ENCODE peak calls at places on chromosome 15, in seven cellular contexts. V, R, N, W, O, H and Q are unnamed samples.

GRCh38 chr15:27223166-27223565 is 252.2 kb downstream of the GABRG3 start:
- DNase-seq in V (no peak), R (no peak), N (no peak), W (no peak), O (no peak), H (no peak), Q (no peak)

GRCh38 chr15:61522375-61522774 is 293.3 kb upstream of the RORA start:
- DNase-seq in V (no peak), R (no peak), N (no peak), W (no peak), O (no peak), H (no peak), Q (no peak)

GRCh38 chr15:39919740-39920509 is at the start of gene GPR176:
- DNase-seq in V (no peak), R (no peak), N (peak; percentile 69), W (no peak), O (peak; percentile 22), H (peak; percentile 87), Q (no peak)

GRCh38 chr15:49460411-49460941 is 37.4 kb downstream of the FGF7 start:
- DNase-seq in V (no peak), R (no peak), N (no peak), W (no peak), O (no peak), H (peak; percentile 4), Q (no peak)

GRCh38 chr15:75138016-75138999 is 63.4 kb upstream of the C15orf39 start:
- DNase-seq in V (no peak), R (no peak), N (no peak), W (no peak), O (no peak), H (no peak), Q (no peak)

GRCh38 chr15:90413411-90414379 is 25.7 kb downstream of the IQGAP1 start:
- DNase-seq in V (no peak), R (no peak), N (no peak), W (no peak), O (no peak), H (no peak), Q (no peak)

GRCh38 chr15:63503739-63504246 is 600 bp upstream of the USP3 start:
- DNase-seq in V (peak; percentile 69), R (peak; percentile 69), N (peak; percentile 86), W (peak; percentile 75), O (peak; percentile 77), H (peak; percentile 44), Q (no peak)

GRCh38 chr15:98903377-98904018 is 104.1 kb downstream of the PGPEP1L start:
- DNase-seq in V (no peak), R (no peak), N (no peak), W (no peak), O (no peak), H (no peak), Q (no peak)

GRCh38 chr15:62894322-62895085 is 148.0 kb upstream of the TPM1 start:
- DNase-seq in V (no peak), R (no peak), N (no peak), W (no peak), O (no peak), H (no peak), Q (no peak)

GRCh38 chr15:74790080-74790916 is 8.4 kb downstream of the CSK start:
- DNase-seq in V (peak; percentile 61), R (no peak), N (peak; percentile 82), W (no peak), O (peak; percentile 68), H (peak; percentile 87), Q (no peak)

GRCh38 chr15:61832223-61832622 is 228.0 kb downstream of the VPS13C start:
- DNase-seq in V (no peak), R (no peak), N (no peak), W (no peak), O (no peak), H (no peak), Q (no peak)

GRCh38 chr15:66565731-66566130 is at the start of gene LCTL:
- DNase-seq in V (no peak), R (peak; percentile 60), N (no peak), W (no peak), O (no peak), H (no peak), Q (no peak)

GRCh38 chr15:83046558-83047127 is 20.4 kb downstream of the BTBD1 start:
- DNase-seq in V (no peak), R (no peak), N (no peak), W (no peak), O (no peak), H (no peak), Q (no peak)

GRCh38 chr15:73697033-73697467 is 12.9 kb downstream of the CD276 start:
- DNase-seq in V (peak; percentile 78), R (peak; percentile 28), N (peak; percentile 93), W (no peak), O (peak; percentile 72), H (peak; percentile 84), Q (peak; percentile 96)

GRCh38 chr15:91537868-91538267 is 315.6 kb upstream of the SLCO3A1 start:
- DNase-seq in V (no peak), R (no peak), N (no peak), W (no peak), O (no peak), H (no peak), Q (no peak)

GRCh38 chr15:77944002-77944867 is 133.3 kb downstream of the TBC1D2B start:
- DNase-seq in V (peak; percentile 80), R (peak; percentile 68), N (peak; percentile 93), W (peak; percentile 13), O (peak; percentile 88), H (peak; percentile 41), Q (peak; percentile 96)

GRCh38 chr15:38464675-38465074 is 10.7 kb downstream of the FAM98B start:
- DNase-seq in V (no peak), R (no peak), N (no peak), W (no peak), O (no peak), H (no peak), Q (no peak)

GRCh38 chr15:89646416-89647141 is 8.7 kb downstream of the KIF7 start:
- DNase-seq in V (no peak), R (no peak), N (peak; percentile 54), W (no peak), O (no peak), H (peak; percentile 21), Q (no peak)

GRCh38 chr15:68295430-68295829 is 17.9 kb downstream of the FEM1B start:
- DNase-seq in V (no peak), R (no peak), N (no peak), W (no peak), O (no peak), H (no peak), Q (peak; percentile 39)
- TF ChIP-seq POLR2AphosphoS5 in V (no peak), R (no peak), N (no peak), W (no peak), O (no peak), H (no peak), Q (no peak)

DNA sequence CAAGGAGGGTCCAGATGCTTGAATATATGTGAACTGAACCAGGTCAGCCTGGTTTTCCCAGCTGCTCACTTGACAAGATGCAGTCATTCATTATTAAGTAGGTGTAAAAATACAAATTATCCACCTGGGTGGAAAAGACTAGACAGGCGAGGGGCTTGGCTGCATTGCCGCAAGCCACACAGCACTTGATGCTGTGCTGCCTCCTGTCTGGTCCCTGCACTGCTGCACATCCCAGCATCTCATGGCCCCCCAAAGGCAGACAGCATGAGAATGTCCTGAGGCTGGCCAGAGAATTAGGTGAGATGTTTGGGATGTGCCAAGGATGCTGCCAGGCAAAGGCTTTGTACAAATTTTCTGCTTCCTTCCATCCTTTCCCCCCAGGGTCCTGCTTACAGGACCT is 115.0 kb downstream of the NTRK3 start:
- DNase-seq in V (no peak), R (no peak), N (no peak), W (no peak), O (no peak), H (no peak), Q (no peak)
- TF ChIP-seq CTCF in V (no peak), R (no peak), N (no peak), W (no peak), O (no peak), H (no peak), Q (no peak)

GRCh38 chr15:81504170-81504905 is 130.3 kb upstream of the TMC3 start:
- DNase-seq in V (no peak), R (no peak), N (no peak), W (no peak), O (no peak), H (no peak), Q (no peak)
- TF ChIP-seq POLR2AphosphoS5 in V (no peak), R (no peak), N (no peak), W (no peak), O (no peak), H (peak; percentile 49), Q (no peak)

DNA sequence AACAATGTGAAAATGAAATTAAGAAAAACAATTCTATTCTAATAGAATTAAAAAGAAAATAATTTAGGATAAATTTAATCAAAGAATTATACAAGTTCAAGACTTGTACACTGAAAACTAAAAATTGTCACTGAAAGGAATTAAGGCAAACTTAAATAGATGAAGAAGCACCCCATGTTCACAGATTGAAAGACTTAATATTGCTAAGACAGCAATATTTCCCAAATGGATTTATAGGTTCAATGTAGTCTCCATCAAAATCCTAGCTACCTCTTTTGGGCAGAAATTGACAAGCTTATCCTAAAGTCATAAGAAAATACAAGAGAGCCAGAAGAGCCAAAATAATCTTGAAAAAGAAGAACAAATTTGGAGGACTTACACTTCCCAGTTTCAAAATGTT is 53.5 kb upstream of the UBE3A start:
- DNase-seq in V (no peak), R (no peak), N (no peak), W (no peak), O (no peak), H (no peak), Q (no peak)
- TF ChIP-seq CTCF in V (no peak), R (no peak), N (no peak), W (no peak), O (no peak), H (no peak), Q (no peak)

GRCh38 chr15:42495361-42496212 is at the start of gene SNAP23:
- DNase-seq in V (peak; percentile 96), R (peak; percentile 97), N (peak; percentile 98), W (peak; percentile 64), O (peak; percentile 96), H (peak; percentile 95), Q (peak; percentile 98)
- TF ChIP-seq POLR2AphosphoS5 in V (peak; percentile 95), R (peak; percentile 52), N (peak; percentile 98), W (peak; percentile 76), O (peak; percentile 97), H (peak; percentile 86), Q (peak; percentile 96)